ENCODE peak calls at places on chromosome 3, in five cellular contexts. One of them, this sample, is unnamed.

GRCh38 chr3:111073186-111073585 is 1.6 kb downstream of the NECTIN3 start:
- DNase-seq in upper lobe of right lung: no peak
- DNase-seq in dorsolateral prefrontal cortex: no peak
- DNase-seq in PC-3: peak
- DNase-seq in fibroblast of lung: peak
- DNase-seq in this sample: peak

GRCh38 chr3:114562557-114562956 is 268.7 kb downstream of the TIGIT start:
- DNase-seq in upper lobe of right lung: no peak
- DNase-seq in dorsolateral prefrontal cortex: no peak
- DNase-seq in PC-3: no peak
- DNase-seq in fibroblast of lung: no peak
- DNase-seq in this sample: no peak

GRCh38 chr3:4976109-4976508 is 3.1 kb upstream of the BHLHE40 start:
- DNase-seq in upper lobe of right lung: peak
- DNase-seq in dorsolateral prefrontal cortex: no peak
- DNase-seq in PC-3: peak
- DNase-seq in fibroblast of lung: peak
- DNase-seq in this sample: peak

GRCh38 chr3:189099505-189100290 is 72.1 kb upstream of the TPRG1 start:
- DNase-seq in upper lobe of right lung: no peak
- DNase-seq in dorsolateral prefrontal cortex: no peak
- DNase-seq in PC-3: no peak
- DNase-seq in fibroblast of lung: peak
- DNase-seq in this sample: no peak

GRCh38 chr3:13706451-13706850 is 157.5 kb downstream of the FBLN2 start:
- DNase-seq in upper lobe of right lung: peak
- DNase-seq in dorsolateral prefrontal cortex: no peak
- DNase-seq in PC-3: no peak
- DNase-seq in fibroblast of lung: no peak
- DNase-seq in this sample: no peak

GRCh38 chr3:11950576-11950975 is 53.6 kb upstream of the SYN2 start:
- DNase-seq in upper lobe of right lung: no peak
- DNase-seq in dorsolateral prefrontal cortex: no peak
- DNase-seq in PC-3: peak
- DNase-seq in fibroblast of lung: no peak
- DNase-seq in this sample: no peak

GRCh38 chr3:65439641-65440040 is 599.1 kb downstream of the MAGI1 start:
- DNase-seq in upper lobe of right lung: no peak
- DNase-seq in dorsolateral prefrontal cortex: peak
- DNase-seq in PC-3: peak
- DNase-seq in fibroblast of lung: peak
- DNase-seq in this sample: peak

GRCh38 chr3:59502806-59503205 is 453.0 kb upstream of the CFAP20DC start:
- DNase-seq in upper lobe of right lung: no peak
- DNase-seq in dorsolateral prefrontal cortex: no peak
- DNase-seq in PC-3: peak
- DNase-seq in fibroblast of lung: peak
- DNase-seq in this sample: peak

GRCh38 chr3:53162672-53163458 is 1.9 kb downstream of the PRKCD start:
- DNase-seq in upper lobe of right lung: peak
- DNase-seq in dorsolateral prefrontal cortex: no peak
- DNase-seq in PC-3: peak
- DNase-seq in fibroblast of lung: no peak
- DNase-seq in this sample: no peak

GRCh38 chr3:138803006-138803653 is 31.6 kb downstream of the PIK3CB start:
- DNase-seq in upper lobe of right lung: no peak
- DNase-seq in dorsolateral prefrontal cortex: no peak
- DNase-seq in PC-3: no peak
- DNase-seq in fibroblast of lung: no peak
- DNase-seq in this sample: no peak

GRCh38 chr3:80192871-80193270 is 425.1 kb upstream of the ROBO1 start:
- DNase-seq in upper lobe of right lung: no peak
- DNase-seq in dorsolateral prefrontal cortex: no peak
- DNase-seq in PC-3: peak
- DNase-seq in fibroblast of lung: peak
- DNase-seq in this sample: peak

GRCh38 chr3:100486808-100487207 is 5.6 kb upstream of the TMEM45A start:
- DNase-seq in upper lobe of right lung: no peak
- DNase-seq in dorsolateral prefrontal cortex: no peak
- DNase-seq in PC-3: no peak
- DNase-seq in fibroblast of lung: no peak
- DNase-seq in this sample: no peak

GRCh38 chr3:194056731-194057415 is 79.1 kb upstream of the HES1 start:
- DNase-seq in upper lobe of right lung: no peak
- DNase-seq in dorsolateral prefrontal cortex: no peak
- DNase-seq in PC-3: peak
- DNase-seq in fibroblast of lung: no peak
- DNase-seq in this sample: no peak

GRCh38 chr3:1406250-1406649 is 313.4 kb downstream of the CNTN6 start:
- DNase-seq in upper lobe of right lung: no peak
- DNase-seq in dorsolateral prefrontal cortex: no peak
- DNase-seq in PC-3: no peak
- DNase-seq in fibroblast of lung: no peak
- DNase-seq in this sample: no peak

GRCh38 chr3:121274411-121274810 is 271.4 kb downstream of the POLQ start:
- DNase-seq in upper lobe of right lung: no peak
- DNase-seq in dorsolateral prefrontal cortex: no peak
- DNase-seq in PC-3: no peak
- DNase-seq in fibroblast of lung: no peak
- DNase-seq in this sample: no peak

GRCh38 chr3:72255736-72256559 is 471.0 kb upstream of the PROK2 start:
- DNase-seq in upper lobe of right lung: peak
- DNase-seq in dorsolateral prefrontal cortex: no peak
- DNase-seq in PC-3: no peak
- DNase-seq in fibroblast of lung: peak
- DNase-seq in this sample: peak

GRCh38 chr3:61901481-61901880 is 340.1 kb downstream of the PTPRG start:
- DNase-seq in upper lobe of right lung: no peak
- DNase-seq in dorsolateral prefrontal cortex: no peak
- DNase-seq in PC-3: no peak
- DNase-seq in fibroblast of lung: no peak
- DNase-seq in this sample: no peak

GRCh38 chr3:77320514-77320913 is 280.6 kb downstream of the ROBO2 start:
- DNase-seq in upper lobe of right lung: no peak
- DNase-seq in dorsolateral prefrontal cortex: no peak
- DNase-seq in PC-3: peak
- DNase-seq in fibroblast of lung: peak
- DNase-seq in this sample: peak

GRCh38 chr3:104909188-104909587 is 457.5 kb upstream of the ALCAM start:
- DNase-seq in upper lobe of right lung: no peak
- DNase-seq in dorsolateral prefrontal cortex: no peak
- DNase-seq in PC-3: peak
- DNase-seq in fibroblast of lung: peak
- DNase-seq in this sample: peak

GRCh38 chr3:156497326-156497725 is 57.6 kb downstream of the SSR3 start:
- DNase-seq in upper lobe of right lung: no peak
- DNase-seq in dorsolateral prefrontal cortex: no peak
- DNase-seq in PC-3: no peak
- DNase-seq in fibroblast of lung: no peak
- DNase-seq in this sample: no peak

GRCh38 chr3:54198556-54198955 is 76.2 kb downstream of the CACNA2D3 start:
- DNase-seq in upper lobe of right lung: no peak
- DNase-seq in dorsolateral prefrontal cortex: no peak
- DNase-seq in PC-3: no peak
- DNase-seq in fibroblast of lung: no peak
- DNase-seq in this sample: no peak

GRCh38 chr3:112629425-112629824 is 11.5 kb downstream of the CCDC80 start:
- DNase-seq in upper lobe of right lung: no peak
- DNase-seq in dorsolateral prefrontal cortex: peak
- DNase-seq in PC-3: peak
- DNase-seq in fibroblast of lung: peak
- DNase-seq in this sample: peak

GRCh38 chr3:11709782-11710181 is 66.1 kb upstream of the VGLL4 start:
- DNase-seq in upper lobe of right lung: no peak
- DNase-seq in dorsolateral prefrontal cortex: no peak
- DNase-seq in PC-3: no peak
- DNase-seq in fibroblast of lung: no peak
- DNase-seq in this sample: no peak

GRCh38 chr3:11085078-11085840 is 69.0 kb upstream of the HRH1 start:
- DNase-seq in upper lobe of right lung: no peak
- DNase-seq in dorsolateral prefrontal cortex: no peak
- DNase-seq in PC-3: peak
- DNase-seq in fibroblast of lung: no peak
- DNase-seq in this sample: no peak

GRCh38 chr3:88912294-88913014 is 195.0 kb upstream of the EPHA3 start:
- DNase-seq in upper lobe of right lung: no peak
- DNase-seq in dorsolateral prefrontal cortex: no peak
- DNase-seq in PC-3: no peak
- DNase-seq in fibroblast of lung: no peak
- DNase-seq in this sample: no peak

GRCh38 chr3:187989458-187990153 is 164.4 kb upstream of the LPP start:
- DNase-seq in upper lobe of right lung: no peak
- DNase-seq in dorsolateral prefrontal cortex: no peak
- DNase-seq in PC-3: no peak
- DNase-seq in fibroblast of lung: no peak
- DNase-seq in this sample: no peak

GRCh38 chr3:142447308-142447851 is 457 bp downstream of the XRN1 start:
- DNase-seq in upper lobe of right lung: peak
- DNase-seq in dorsolateral prefrontal cortex: no peak
- DNase-seq in PC-3: peak
- DNase-seq in fibroblast of lung: peak
- DNase-seq in this sample: peak

GRCh38 chr3:71309342-71309741 is 274.2 kb downstream of the FOXP1 start:
- DNase-seq in upper lobe of right lung: no peak
- DNase-seq in dorsolateral prefrontal cortex: no peak
- DNase-seq in PC-3: no peak
- DNase-seq in fibroblast of lung: no peak
- DNase-seq in this sample: no peak

GRCh38 chr3:157807286-157807685 is 298.9 kb downstream of the SHOX2 start:
- DNase-seq in upper lobe of right lung: no peak
- DNase-seq in dorsolateral prefrontal cortex: no peak
- DNase-seq in PC-3: peak
- DNase-seq in fibroblast of lung: no peak
- DNase-seq in this sample: peak

GRCh38 chr3:38782148-38782547 is 33.9 kb downstream of the SCN10A start:
- DNase-seq in upper lobe of right lung: no peak
- DNase-seq in dorsolateral prefrontal cortex: no peak
- DNase-seq in PC-3: peak
- DNase-seq in fibroblast of lung: no peak
- DNase-seq in this sample: no peak
- TF ChIP-seq CTCF in upper lobe of right lung: no peak
- TF ChIP-seq CTCF in dorsolateral prefrontal cortex: no peak
- TF ChIP-seq CTCF in PC-3: peak
- TF ChIP-seq CTCF in fibroblast of lung: peak
- TF ChIP-seq CTCF in this sample: no peak

GRCh38 chr3:32147509-32147908 is 41.1 kb downstream of the GPD1L start:
- DNase-seq in upper lobe of right lung: no peak
- DNase-seq in dorsolateral prefrontal cortex: no peak
- DNase-seq in PC-3: peak
- DNase-seq in fibroblast of lung: peak
- DNase-seq in this sample: peak

GRCh38 chr3:32143849-32144757 is 37.7 kb downstream of the GPD1L start:
- DNase-seq in upper lobe of right lung: no peak
- DNase-seq in dorsolateral prefrontal cortex: no peak
- DNase-seq in PC-3: peak
- DNase-seq in fibroblast of lung: peak
- DNase-seq in this sample: peak

GRCh38 chr3:32146669-32147315 is 40.4 kb downstream of the GPD1L start:
- DNase-seq in upper lobe of right lung: no peak
- DNase-seq in dorsolateral prefrontal cortex: no peak
- DNase-seq in PC-3: peak
- DNase-seq in fibroblast of lung: no peak
- DNase-seq in this sample: no peak

GRCh38 chr3:32148356-32148755 is 41.9 kb downstream of the GPD1L start:
- DNase-seq in upper lobe of right lung: no peak
- DNase-seq in dorsolateral prefrontal cortex: no peak
- DNase-seq in PC-3: no peak
- DNase-seq in fibroblast of lung: no peak
- DNase-seq in this sample: no peak

GRCh38 chr3:32147935-32148334 is 41.5 kb downstream of the GPD1L start:
- DNase-seq in upper lobe of right lung: no peak
- DNase-seq in dorsolateral prefrontal cortex: no peak
- DNase-seq in PC-3: no peak
- DNase-seq in fibroblast of lung: peak
- DNase-seq in this sample: no peak
- TF ChIP-seq CTCF in upper lobe of right lung: no peak
- TF ChIP-seq CTCF in dorsolateral prefrontal cortex: peak
- TF ChIP-seq CTCF in PC-3: peak
- TF ChIP-seq CTCF in fibroblast of lung: no peak
- TF ChIP-seq CTCF in this sample: no peak

DNA sequence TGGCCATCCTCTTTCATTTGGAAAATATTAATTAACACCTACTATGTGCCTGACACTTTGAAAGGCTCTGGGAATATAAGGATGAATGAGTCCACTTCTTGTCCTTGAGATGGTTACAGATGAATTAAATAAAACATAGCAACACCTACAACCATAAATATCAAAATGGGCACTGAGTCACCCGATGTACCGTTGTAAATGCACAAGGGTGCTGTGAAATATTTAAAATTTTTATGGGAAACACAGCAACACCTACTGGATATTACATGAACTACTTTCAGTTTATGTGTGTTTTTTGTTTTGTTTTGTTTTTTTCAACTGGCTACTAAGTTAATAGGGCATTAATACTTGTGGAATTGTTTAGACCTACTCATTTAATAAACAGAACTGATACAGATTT is 239.0 kb upstream of the NAALADL2 start:
- DNase-seq in upper lobe of right lung: no peak
- DNase-seq in dorsolateral prefrontal cortex: no peak
- DNase-seq in PC-3: peak
- DNase-seq in fibroblast of lung: peak
- DNase-seq in this sample: peak
- TF ChIP-seq CTCF in upper lobe of right lung: no peak
- TF ChIP-seq CTCF in dorsolateral prefrontal cortex: peak
- TF ChIP-seq CTCF in PC-3: peak
- TF ChIP-seq CTCF in fibroblast of lung: no peak
- TF ChIP-seq CTCF in this sample: peak

GRCh38 chr3:155078959-155079794 is 942 bp upstream of the MME start:
- DNase-seq in upper lobe of right lung: no peak
- DNase-seq in dorsolateral prefrontal cortex: no peak
- DNase-seq in PC-3: no peak
- DNase-seq in fibroblast of lung: peak
- DNase-seq in this sample: no peak
- TF ChIP-seq CTCF in upper lobe of right lung: no peak
- TF ChIP-seq CTCF in dorsolateral prefrontal cortex: no peak
- TF ChIP-seq CTCF in PC-3: no peak
- TF ChIP-seq CTCF in fibroblast of lung: no peak
- TF ChIP-seq CTCF in this sample: no peak

GRCh38 chr3:41997702-41998551 is 36.0 kb upstream of the ULK4 start:
- DNase-seq in upper lobe of right lung: no peak
- DNase-seq in dorsolateral prefrontal cortex: no peak
- DNase-seq in PC-3: no peak
- DNase-seq in fibroblast of lung: peak
- DNase-seq in this sample: no peak
- TF ChIP-seq CTCF in upper lobe of right lung: peak
- TF ChIP-seq CTCF in dorsolateral prefrontal cortex: peak
- TF ChIP-seq CTCF in PC-3: peak
- TF ChIP-seq CTCF in fibroblast of lung: peak
- TF ChIP-seq CTCF in this sample: no peak

GRCh38 chr3:42957573-42957972 is 21.5 kb upstream of the GASK1A start:
- DNase-seq in upper lobe of right lung: no peak
- DNase-seq in dorsolateral prefrontal cortex: no peak
- DNase-seq in PC-3: peak
- DNase-seq in fibroblast of lung: no peak
- DNase-seq in this sample: no peak
- TF ChIP-seq CTCF in upper lobe of right lung: no peak
- TF ChIP-seq CTCF in dorsolateral prefrontal cortex: no peak
- TF ChIP-seq CTCF in PC-3: peak
- TF ChIP-seq CTCF in fibroblast of lung: no peak
- TF ChIP-seq CTCF in this sample: no peak

GRCh38 chr3:29871087-29871486 is 590.2 kb downstream of the RBMS3 start:
- DNase-seq in upper lobe of right lung: no peak
- DNase-seq in dorsolateral prefrontal cortex: no peak
- DNase-seq in PC-3: peak
- DNase-seq in fibroblast of lung: no peak
- DNase-seq in this sample: peak
- TF ChIP-seq CTCF in upper lobe of right lung: no peak
- TF ChIP-seq CTCF in dorsolateral prefrontal cortex: no peak
- TF ChIP-seq CTCF in PC-3: peak
- TF ChIP-seq CTCF in fibroblast of lung: no peak
- TF ChIP-seq CTCF in this sample: no peak

This sample was measured in MCF 10A.